ENCODE peak calls at places on chromosomes 4 and X, in ten cellular contexts. One of them, this sample, is unnamed.

GRCh38 chrX:124493984-124494383 is 147.6 kb downstream of the SH2D1A start:
- DNase-seq in pancreas: no peak
- DNase-seq in fibroblast of mammary gland: no peak
- DNase-seq in suprapubic skin: no peak
- DNase-seq in fibroblast of lung: no peak
- DNase-seq in colonic mucosa: no peak
- DNase-seq in cardiac muscle cell: no peak
- DNase-seq in MCF 10A: no peak
- DNase-seq in bronchial epithelial cell: no peak
- DNase-seq in astrocyte of the cerebellum: no peak
- DNase-seq in this sample: no peak

GRCh38 chr4:182835006-182835740 is 82.0 kb downstream of the DCTD start:
- DNase-seq in pancreas: no peak
- DNase-seq in fibroblast of mammary gland: no peak
- DNase-seq in suprapubic skin: no peak
- DNase-seq in fibroblast of lung: no peak
- DNase-seq in colonic mucosa: no peak
- DNase-seq in cardiac muscle cell: no peak
- DNase-seq in MCF 10A: no peak
- DNase-seq in bronchial epithelial cell: no peak
- DNase-seq in astrocyte of the cerebellum: no peak
- DNase-seq in this sample: no peak

GRCh38 chrX:7068939-7069367 is 78.6 kb upstream of the STS start:
- DNase-seq in pancreas: no peak
- DNase-seq in fibroblast of mammary gland: no peak
- DNase-seq in suprapubic skin: no peak
- DNase-seq in fibroblast of lung: no peak
- DNase-seq in colonic mucosa: no peak
- DNase-seq in cardiac muscle cell: peak; percentile 9
- DNase-seq in MCF 10A: peak; percentile 90
- DNase-seq in bronchial epithelial cell: no peak
- DNase-seq in astrocyte of the cerebellum: no peak
- DNase-seq in this sample: no peak

GRCh38 chr4:73453701-73454005 is 17.6 kb downstream of the AFP start:
- DNase-seq in pancreas: no peak
- DNase-seq in fibroblast of mammary gland: no peak
- DNase-seq in suprapubic skin: no peak
- DNase-seq in fibroblast of lung: no peak
- DNase-seq in colonic mucosa: no peak
- DNase-seq in cardiac muscle cell: peak; percentile 26
- DNase-seq in MCF 10A: no peak
- DNase-seq in bronchial epithelial cell: no peak
- DNase-seq in astrocyte of the cerebellum: no peak
- DNase-seq in this sample: no peak

GRCh38 chr4:120801171-120801758 is 121.3 kb downstream of the PRDM5 start:
- DNase-seq in pancreas: no peak
- DNase-seq in fibroblast of mammary gland: peak; percentile 74
- DNase-seq in suprapubic skin: no peak
- DNase-seq in fibroblast of lung: peak; percentile 44
- DNase-seq in colonic mucosa: no peak
- DNase-seq in cardiac muscle cell: peak; percentile 76
- DNase-seq in MCF 10A: peak; percentile 36
- DNase-seq in bronchial epithelial cell: peak; percentile 61
- DNase-seq in astrocyte of the cerebellum: peak; percentile 9
- DNase-seq in this sample: no peak

GRCh38 chr4:153159728-153160221 is 44.5 kb upstream of the TRIM2 start:
- DNase-seq in pancreas: no peak
- DNase-seq in fibroblast of mammary gland: peak; percentile 68
- DNase-seq in suprapubic skin: no peak
- DNase-seq in fibroblast of lung: peak; percentile 24
- DNase-seq in colonic mucosa: no peak
- DNase-seq in cardiac muscle cell: no peak
- DNase-seq in MCF 10A: peak; percentile 29
- DNase-seq in bronchial epithelial cell: no peak
- DNase-seq in astrocyte of the cerebellum: peak; percentile 65
- DNase-seq in this sample: no peak

GRCh38 chr4:24574256-24574655 is 10.1 kb downstream of the DHX15 start:
- DNase-seq in pancreas: no peak
- DNase-seq in fibroblast of mammary gland: no peak
- DNase-seq in suprapubic skin: no peak
- DNase-seq in fibroblast of lung: no peak
- DNase-seq in colonic mucosa: no peak
- DNase-seq in cardiac muscle cell: no peak
- DNase-seq in MCF 10A: no peak
- DNase-seq in bronchial epithelial cell: no peak
- DNase-seq in astrocyte of the cerebellum: no peak
- DNase-seq in this sample: no peak

GRCh38 chr4:89259435-89260028 is 48.1 kb downstream of the GPRIN3 start:
- DNase-seq in pancreas: no peak
- DNase-seq in fibroblast of mammary gland: no peak
- DNase-seq in suprapubic skin: no peak
- DNase-seq in fibroblast of lung: no peak
- DNase-seq in colonic mucosa: no peak
- DNase-seq in cardiac muscle cell: peak; percentile 58
- DNase-seq in MCF 10A: no peak
- DNase-seq in bronchial epithelial cell: no peak
- DNase-seq in astrocyte of the cerebellum: no peak
- DNase-seq in this sample: no peak

GRCh38 chrX:131783555-131784338 is 239.4 kb upstream of the STK26 start:
- DNase-seq in pancreas: peak; percentile 64
- DNase-seq in fibroblast of mammary gland: peak; percentile 91
- DNase-seq in suprapubic skin: peak; percentile 83
- DNase-seq in fibroblast of lung: no peak
- DNase-seq in colonic mucosa: peak; percentile 88
- DNase-seq in cardiac muscle cell: no peak
- DNase-seq in MCF 10A: peak; percentile 94
- DNase-seq in bronchial epithelial cell: no peak
- DNase-seq in astrocyte of the cerebellum: peak; percentile 92
- DNase-seq in this sample: no peak

GRCh38 chr4:168496834-168497233 is at the start of gene PALLD:
- DNase-seq in pancreas: no peak
- DNase-seq in fibroblast of mammary gland: peak; percentile 12
- DNase-seq in suprapubic skin: no peak
- DNase-seq in fibroblast of lung: peak; percentile 42
- DNase-seq in colonic mucosa: no peak
- DNase-seq in cardiac muscle cell: peak; percentile 90
- DNase-seq in MCF 10A: no peak
- DNase-seq in bronchial epithelial cell: no peak
- DNase-seq in astrocyte of the cerebellum: peak; percentile 18
- DNase-seq in this sample: no peak

GRCh38 chr4:152356428-152357034 is 179.4 kb downstream of the FBXW7 start:
- DNase-seq in pancreas: no peak
- DNase-seq in fibroblast of mammary gland: peak; percentile 15
- DNase-seq in suprapubic skin: no peak
- DNase-seq in fibroblast of lung: peak; percentile 18
- DNase-seq in colonic mucosa: no peak
- DNase-seq in cardiac muscle cell: no peak
- DNase-seq in MCF 10A: peak; percentile 24
- DNase-seq in bronchial epithelial cell: no peak
- DNase-seq in astrocyte of the cerebellum: no peak
- DNase-seq in this sample: no peak

GRCh38 chr4:177185579-177185978 is 124.1 kb upstream of the NEIL3 start:
- DNase-seq in pancreas: no peak
- DNase-seq in fibroblast of mammary gland: no peak
- DNase-seq in suprapubic skin: no peak
- DNase-seq in fibroblast of lung: no peak
- DNase-seq in colonic mucosa: no peak
- DNase-seq in cardiac muscle cell: no peak
- DNase-seq in MCF 10A: no peak
- DNase-seq in bronchial epithelial cell: no peak
- DNase-seq in astrocyte of the cerebellum: no peak
- DNase-seq in this sample: no peak

DNA sequence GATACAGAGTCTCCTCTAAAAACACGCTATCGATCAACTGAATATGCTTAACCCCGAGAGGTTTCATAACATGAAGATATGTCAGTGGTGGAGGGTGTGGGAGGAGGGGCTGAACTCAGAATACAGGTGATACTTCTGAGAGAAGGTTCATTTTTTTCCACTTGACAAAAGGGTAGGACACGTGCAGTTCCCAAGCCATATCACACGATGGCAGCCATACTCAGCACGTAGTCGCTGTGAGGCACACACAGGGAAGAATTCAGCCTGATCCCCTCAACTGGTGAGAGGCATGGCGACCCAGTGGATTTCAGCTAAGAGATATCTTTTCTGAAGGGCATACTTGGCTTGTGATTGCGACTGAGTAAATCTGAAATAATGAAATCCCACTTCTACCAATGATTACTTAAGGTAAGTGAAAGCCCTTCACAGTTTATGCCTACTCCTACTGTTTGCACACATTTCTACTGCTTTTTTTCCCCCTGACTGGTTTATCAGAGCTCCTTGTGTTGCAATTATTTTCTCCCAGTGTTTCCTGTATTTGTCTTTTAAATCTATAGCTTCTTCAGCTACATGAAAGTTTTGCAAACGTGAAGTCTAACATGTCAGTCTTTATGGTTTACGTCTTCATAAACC is 133.1 kb downstream of the CORIN start:
- DNase-seq in pancreas: peak; percentile 34
- DNase-seq in fibroblast of mammary gland: peak; percentile 46
- DNase-seq in suprapubic skin: no peak
- DNase-seq in fibroblast of lung: peak; percentile 51
- DNase-seq in colonic mucosa: no peak
- DNase-seq in cardiac muscle cell: peak; percentile 83
- DNase-seq in MCF 10A: peak; percentile 28
- DNase-seq in bronchial epithelial cell: peak; percentile 41
- DNase-seq in astrocyte of the cerebellum: no peak
- DNase-seq in this sample: peak; percentile 9
- TF ChIP-seq CTCF in pancreas: peak; percentile 12
- TF ChIP-seq CTCF in fibroblast of mammary gland: peak; percentile 52
- TF ChIP-seq CTCF in suprapubic skin: no peak
- TF ChIP-seq CTCF in fibroblast of lung: peak; percentile 36
- TF ChIP-seq CTCF in colonic mucosa: no peak
- TF ChIP-seq CTCF in cardiac muscle cell: peak; percentile 50
- TF ChIP-seq CTCF in MCF 10A: peak; percentile 46
- TF ChIP-seq CTCF in bronchial epithelial cell: peak; percentile 61
- TF ChIP-seq CTCF in astrocyte of the cerebellum: peak; percentile 56
- TF ChIP-seq CTCF in this sample: peak; percentile 7

DNA sequence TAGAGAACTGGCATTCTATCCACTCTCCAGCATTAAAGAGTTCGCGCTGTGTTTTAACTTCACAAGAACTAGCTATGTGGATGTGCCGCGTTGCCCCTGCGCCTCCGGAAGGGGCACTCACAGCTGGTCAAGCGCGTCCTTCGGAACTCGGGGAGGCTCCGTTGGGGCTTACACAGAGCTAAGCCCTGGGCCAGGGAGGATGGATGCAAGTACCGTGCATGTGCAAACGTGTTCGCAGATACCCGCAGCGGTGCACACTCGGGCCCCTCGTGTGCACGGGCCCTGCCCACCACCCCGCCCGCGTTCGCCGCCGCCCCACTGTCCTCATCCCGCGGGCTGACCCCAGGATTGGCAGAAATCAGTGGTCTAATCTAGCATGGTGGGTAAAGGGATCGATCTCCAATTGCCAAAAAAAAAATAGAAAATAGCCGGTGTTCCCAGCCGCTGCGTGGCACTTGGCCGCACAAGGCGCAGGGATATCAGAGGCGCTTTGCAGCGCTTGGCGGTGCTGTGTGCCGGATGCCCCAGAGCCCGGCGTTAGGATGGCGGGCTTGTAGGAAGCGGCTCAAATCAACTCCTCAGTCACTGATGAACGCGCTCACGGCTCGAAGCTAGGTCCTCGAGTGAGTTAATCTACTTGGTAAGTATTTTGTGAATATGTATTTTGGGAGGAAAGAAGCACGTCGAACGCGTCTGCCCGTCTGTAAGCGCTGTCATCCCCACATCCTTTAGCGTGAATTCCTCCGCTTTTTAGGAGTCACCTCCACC is 988 bp upstream of the PCDH10 start:
- DNase-seq in pancreas: no peak
- DNase-seq in fibroblast of mammary gland: peak; percentile 21
- DNase-seq in suprapubic skin: no peak
- DNase-seq in fibroblast of lung: peak; percentile 73
- DNase-seq in colonic mucosa: no peak
- DNase-seq in cardiac muscle cell: peak; percentile 68
- DNase-seq in MCF 10A: no peak
- DNase-seq in bronchial epithelial cell: no peak
- DNase-seq in astrocyte of the cerebellum: no peak
- DNase-seq in this sample: peak; percentile 9
- TF ChIP-seq CTCF in pancreas: no peak
- TF ChIP-seq CTCF in fibroblast of mammary gland: no peak
- TF ChIP-seq CTCF in suprapubic skin: no peak
- TF ChIP-seq CTCF in fibroblast of lung: no peak
- TF ChIP-seq CTCF in colonic mucosa: no peak
- TF ChIP-seq CTCF in cardiac muscle cell: peak; percentile 1
- TF ChIP-seq CTCF in MCF 10A: no peak
- TF ChIP-seq CTCF in bronchial epithelial cell: no peak
- TF ChIP-seq CTCF in astrocyte of the cerebellum: peak; percentile 31
- TF ChIP-seq CTCF in this sample: no peak

GRCh38 chr4:157291071-157291470 is 70.5 kb downstream of the GRIA2 start:
- DNase-seq in pancreas: no peak
- DNase-seq in fibroblast of mammary gland: peak; percentile 10
- DNase-seq in suprapubic skin: no peak
- DNase-seq in fibroblast of lung: no peak
- DNase-seq in colonic mucosa: no peak
- DNase-seq in cardiac muscle cell: no peak
- DNase-seq in MCF 10A: no peak
- DNase-seq in bronchial epithelial cell: no peak
- DNase-seq in astrocyte of the cerebellum: no peak
- DNase-seq in this sample: no peak
- TF ChIP-seq CTCF in pancreas: no peak
- TF ChIP-seq CTCF in fibroblast of mammary gland: peak; percentile 12
- TF ChIP-seq CTCF in suprapubic skin: no peak
- TF ChIP-seq CTCF in fibroblast of lung: no peak
- TF ChIP-seq CTCF in colonic mucosa: no peak
- TF ChIP-seq CTCF in cardiac muscle cell: no peak
- TF ChIP-seq CTCF in MCF 10A: no peak
- TF ChIP-seq CTCF in bronchial epithelial cell: no peak
- TF ChIP-seq CTCF in astrocyte of the cerebellum: no peak
- TF ChIP-seq CTCF in this sample: no peak

DNA sequence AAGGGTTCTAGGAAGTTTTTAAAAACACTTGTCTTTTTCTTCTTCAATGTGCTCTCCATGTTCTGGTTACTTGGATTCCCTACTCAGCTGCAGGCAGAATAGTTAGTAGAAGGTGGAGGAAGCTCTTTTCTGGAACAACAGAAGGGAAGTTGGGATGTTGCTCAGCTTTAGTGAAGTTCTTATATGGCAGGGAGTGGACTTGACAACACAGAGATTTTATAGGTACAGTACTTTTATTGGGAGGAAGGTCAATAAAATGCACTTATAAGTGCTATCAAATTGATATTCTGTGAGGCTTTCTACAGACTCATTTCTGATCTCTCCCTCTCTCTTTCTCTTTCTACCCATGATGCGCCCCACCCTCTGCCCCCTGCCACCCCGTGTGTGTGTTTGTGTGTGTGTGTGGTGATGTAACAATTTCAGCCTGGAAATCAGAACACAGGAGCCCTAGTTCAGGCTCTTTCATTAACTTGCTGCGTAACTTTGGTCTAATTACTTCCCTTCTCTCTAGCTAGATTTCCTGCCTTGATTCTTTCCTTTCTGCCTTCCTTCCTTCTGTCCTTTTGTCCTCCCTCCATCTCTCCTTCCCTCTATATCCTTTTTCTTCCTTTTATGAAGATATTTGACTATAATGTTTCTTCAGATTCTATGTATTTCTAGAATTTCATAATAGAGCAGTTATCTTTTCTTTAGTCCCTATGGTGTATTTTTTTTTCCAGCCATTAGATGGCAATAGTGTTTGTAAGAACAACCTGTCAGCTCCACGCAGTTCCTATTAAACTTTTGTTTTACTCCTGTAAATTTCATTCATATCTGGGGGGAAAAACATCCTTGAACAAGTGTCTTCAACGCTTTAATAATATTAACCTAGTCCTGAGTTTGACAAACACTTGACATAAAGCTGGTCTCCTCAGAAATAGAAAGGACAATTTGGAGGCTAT is 37.1 kb downstream of the HEPH start:
- DNase-seq in pancreas: no peak
- DNase-seq in fibroblast of mammary gland: peak; percentile 28
- DNase-seq in suprapubic skin: no peak
- DNase-seq in fibroblast of lung: peak; percentile 17
- DNase-seq in colonic mucosa: peak; percentile 41
- DNase-seq in cardiac muscle cell: no peak
- DNase-seq in MCF 10A: peak; percentile 18
- DNase-seq in bronchial epithelial cell: peak; percentile 8
- DNase-seq in astrocyte of the cerebellum: peak; percentile 5
- DNase-seq in this sample: no peak
- TF ChIP-seq CTCF in pancreas: peak; percentile 18
- TF ChIP-seq CTCF in fibroblast of mammary gland: peak; percentile 32
- TF ChIP-seq CTCF in suprapubic skin: no peak
- TF ChIP-seq CTCF in fibroblast of lung: peak; percentile 12
- TF ChIP-seq CTCF in colonic mucosa: peak; percentile 23
- TF ChIP-seq CTCF in cardiac muscle cell: peak; percentile 39
- TF ChIP-seq CTCF in MCF 10A: peak; percentile 34
- TF ChIP-seq CTCF in bronchial epithelial cell: no peak
- TF ChIP-seq CTCF in astrocyte of the cerebellum: peak; percentile 7
- TF ChIP-seq CTCF in this sample: no peak

This sample was measured in GM20000.